ENCODE peak calls at places on chromosome 20, in eight cellular contexts. One of them, this sample, is unnamed.

GRCh38 chr20:50144362-50144761 is 9.2 kb downstream of the PEDS1 start:
- DNase-seq in IMR-90: peak
- DNase-seq in NB4: peak
- DNase-seq in ovary: peak
- DNase-seq in tibial nerve: peak
- DNase-seq in H54: peak
- DNase-seq in right lobe of liver: peak
- DNase-seq in stomach: peak
- DNase-seq in this sample: peak

GRCh38 chr20:2114990-2115681 is 13.5 kb downstream of the STK35 start:
- DNase-seq in IMR-90: peak
- DNase-seq in NB4: no peak
- DNase-seq in ovary: peak
- DNase-seq in tibial nerve: no peak
- DNase-seq in H54: no peak
- DNase-seq in right lobe of liver: no peak
- DNase-seq in stomach: no peak
- DNase-seq in this sample: no peak

GRCh38 chr20:35561671-35562070 is 19.8 kb downstream of the ERGIC3 start:
- DNase-seq in IMR-90: no peak
- DNase-seq in NB4: no peak
- DNase-seq in ovary: no peak
- DNase-seq in tibial nerve: no peak
- DNase-seq in H54: no peak
- DNase-seq in right lobe of liver: no peak
- DNase-seq in stomach: no peak
- DNase-seq in this sample: no peak

GRCh38 chr20:3074812-3075211 is 3.4 kb downstream of the OXT start:
- DNase-seq in IMR-90: no peak
- DNase-seq in NB4: no peak
- DNase-seq in ovary: no peak
- DNase-seq in tibial nerve: no peak
- DNase-seq in H54: no peak
- DNase-seq in right lobe of liver: no peak
- DNase-seq in stomach: no peak
- DNase-seq in this sample: no peak

GRCh38 chr20:53608456-53609413 is 15.1 kb upstream of the ZNF217 start:
- DNase-seq in IMR-90: no peak
- DNase-seq in NB4: peak
- DNase-seq in ovary: peak
- DNase-seq in tibial nerve: no peak
- DNase-seq in H54: no peak
- DNase-seq in right lobe of liver: no peak
- DNase-seq in stomach: peak
- DNase-seq in this sample: no peak

GRCh38 chr20:63232235-63233060 is 3.3 kb upstream of the BIRC7 start:
- DNase-seq in IMR-90: peak
- DNase-seq in NB4: no peak
- DNase-seq in ovary: no peak
- DNase-seq in tibial nerve: no peak
- DNase-seq in H54: peak
- DNase-seq in right lobe of liver: no peak
- DNase-seq in stomach: no peak
- DNase-seq in this sample: peak

GRCh38 chr20:62805711-62806382 is 1.2 kb downstream of the OGFR start:
- DNase-seq in IMR-90: no peak
- DNase-seq in NB4: peak
- DNase-seq in ovary: peak
- DNase-seq in tibial nerve: no peak
- DNase-seq in H54: no peak
- DNase-seq in right lobe of liver: peak
- DNase-seq in stomach: no peak
- DNase-seq in this sample: no peak

GRCh38 chr20:22842793-22843192 is 192.3 kb upstream of the SSTR4 start:
- DNase-seq in IMR-90: no peak
- DNase-seq in NB4: no peak
- DNase-seq in ovary: no peak
- DNase-seq in tibial nerve: no peak
- DNase-seq in H54: no peak
- DNase-seq in right lobe of liver: no peak
- DNase-seq in stomach: no peak
- DNase-seq in this sample: no peak

GRCh38 chr20:8930691-8931090 is 138.2 kb upstream of the PLCB4 start:
- DNase-seq in IMR-90: peak
- DNase-seq in NB4: no peak
- DNase-seq in ovary: no peak
- DNase-seq in tibial nerve: no peak
- DNase-seq in H54: no peak
- DNase-seq in right lobe of liver: no peak
- DNase-seq in stomach: no peak
- DNase-seq in this sample: no peak

GRCh38 chr20:32497589-32498224 is 87.4 kb downstream of the NOL4L start:
- DNase-seq in IMR-90: no peak
- DNase-seq in NB4: no peak
- DNase-seq in ovary: no peak
- DNase-seq in tibial nerve: no peak
- DNase-seq in H54: no peak
- DNase-seq in right lobe of liver: no peak
- DNase-seq in stomach: no peak
- DNase-seq in this sample: peak

DNA sequence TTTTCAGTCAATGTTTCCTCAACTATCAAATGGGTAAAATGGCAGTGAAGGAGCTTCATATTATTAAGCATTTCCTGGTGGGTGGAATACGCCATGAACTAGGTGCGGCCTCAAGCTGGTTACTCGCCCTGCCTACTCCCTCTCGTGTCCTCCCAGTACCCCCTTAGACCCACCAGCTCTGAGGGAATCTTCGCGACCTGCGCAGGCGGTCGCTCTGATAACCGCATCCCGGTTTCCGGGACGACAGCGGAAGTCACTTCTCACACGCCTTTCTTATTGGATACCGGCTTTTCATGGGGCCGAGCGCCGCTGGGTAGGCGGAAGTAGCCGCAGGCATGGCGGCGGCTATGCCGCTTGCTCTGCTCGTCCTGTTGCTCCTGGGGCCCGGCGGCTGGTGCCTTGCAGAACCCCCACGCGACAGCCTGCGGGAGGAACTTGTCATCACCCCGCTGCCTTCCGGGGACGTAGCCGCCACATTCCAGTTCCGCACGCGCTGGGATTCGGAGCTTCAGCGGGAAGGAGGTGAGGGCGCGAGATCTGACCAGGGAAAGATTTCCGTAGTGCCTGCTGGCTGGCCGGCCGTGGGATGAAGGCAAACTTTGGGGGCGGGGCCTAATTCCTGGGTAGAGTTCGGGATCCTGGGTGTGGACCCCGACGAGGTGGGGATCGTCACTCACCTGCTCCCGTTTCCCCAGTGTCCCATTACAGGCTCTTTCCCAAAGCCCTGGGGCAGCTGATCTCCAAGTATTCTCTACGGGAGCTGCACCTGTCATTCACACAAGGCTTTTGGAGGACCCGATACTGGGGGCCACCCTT is at the start of gene PIGT:
- DNase-seq in IMR-90: peak
- DNase-seq in NB4: peak
- DNase-seq in ovary: peak
- DNase-seq in tibial nerve: peak
- DNase-seq in H54: peak
- DNase-seq in right lobe of liver: peak
- DNase-seq in stomach: peak
- DNase-seq in this sample: peak
- TF ChIP-seq POLR2A in IMR-90: peak
- TF ChIP-seq POLR2A in NB4: peak
- TF ChIP-seq POLR2A in ovary: peak
- TF ChIP-seq POLR2A in tibial nerve: peak
- TF ChIP-seq POLR2A in H54: peak
- TF ChIP-seq POLR2A in right lobe of liver: peak
- TF ChIP-seq POLR2A in stomach: peak
- TF ChIP-seq POLR2A in this sample: peak

DNA sequence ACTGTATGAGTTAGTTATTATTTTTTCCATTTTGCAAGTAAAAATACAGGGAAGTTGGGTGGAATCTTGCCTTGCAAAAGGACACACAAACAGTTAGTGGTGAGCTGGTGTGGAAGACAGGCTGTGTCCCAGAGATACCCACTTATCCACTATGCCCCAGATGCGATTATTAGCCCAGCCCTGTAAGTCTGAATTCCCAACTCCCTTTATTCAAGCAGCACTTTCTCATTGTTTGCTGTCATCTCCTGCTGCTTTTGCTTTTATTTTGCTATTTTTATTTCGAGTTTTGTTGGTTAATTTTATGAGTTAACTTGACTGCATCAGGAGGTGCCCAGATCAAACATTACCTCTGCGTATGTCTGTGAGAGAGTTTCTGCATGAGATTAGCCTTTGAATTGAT is 239.4 kb downstream of the DOK5 start:
- DNase-seq in IMR-90: no peak
- DNase-seq in NB4: no peak
- DNase-seq in ovary: no peak
- DNase-seq in tibial nerve: no peak
- DNase-seq in H54: no peak
- DNase-seq in right lobe of liver: no peak
- DNase-seq in stomach: no peak
- DNase-seq in this sample: no peak
- TF ChIP-seq POLR2A in IMR-90: no peak
- TF ChIP-seq POLR2A in NB4: no peak
- TF ChIP-seq POLR2A in ovary: no peak
- TF ChIP-seq POLR2A in tibial nerve: no peak
- TF ChIP-seq POLR2A in H54: no peak
- TF ChIP-seq POLR2A in right lobe of liver: no peak
- TF ChIP-seq POLR2A in stomach: no peak
- TF ChIP-seq POLR2A in this sample: no peak

GRCh38 chr20:43463864-43464785 is 6.4 kb downstream of the SRSF6 start:
- DNase-seq in IMR-90: no peak
- DNase-seq in NB4: no peak
- DNase-seq in ovary: no peak
- DNase-seq in tibial nerve: no peak
- DNase-seq in H54: no peak
- DNase-seq in right lobe of liver: no peak
- DNase-seq in stomach: no peak
- DNase-seq in this sample: no peak
- TF ChIP-seq POLR2A in IMR-90: peak
- TF ChIP-seq POLR2A in NB4: no peak
- TF ChIP-seq POLR2A in ovary: no peak
- TF ChIP-seq POLR2A in tibial nerve: no peak
- TF ChIP-seq POLR2A in H54: no peak
- TF ChIP-seq POLR2A in right lobe of liver: no peak
- TF ChIP-seq POLR2A in stomach: no peak
- TF ChIP-seq POLR2A in this sample: no peak

DNA sequence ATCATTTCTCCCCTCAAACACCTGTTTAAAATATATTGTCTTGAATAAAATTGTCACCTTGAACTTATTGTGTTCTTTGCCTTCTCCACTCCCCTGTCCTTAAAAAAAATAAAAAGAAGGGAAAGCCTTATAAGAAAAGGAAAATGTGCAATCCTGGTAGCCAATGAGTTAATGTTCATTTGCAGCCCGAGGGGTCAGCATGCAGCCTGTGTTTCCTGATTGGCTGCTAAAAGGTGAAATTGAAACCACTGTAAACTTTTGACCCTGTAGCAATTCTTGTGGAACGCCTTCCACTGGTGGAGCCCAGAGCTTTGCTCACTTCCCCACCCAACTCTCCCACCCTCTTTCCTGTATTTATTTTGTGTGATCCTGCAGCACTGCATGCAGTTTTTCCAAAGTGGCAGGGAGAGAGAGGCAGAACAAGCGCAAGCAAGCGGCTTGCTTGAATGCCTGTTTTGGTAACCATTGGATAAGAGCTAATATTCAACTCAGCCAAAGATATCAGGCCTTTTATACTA is 74.9 kb downstream of the NCOA3 start:
- DNase-seq in IMR-90: peak
- DNase-seq in NB4: peak
- DNase-seq in ovary: peak
- DNase-seq in tibial nerve: no peak
- DNase-seq in H54: peak
- DNase-seq in right lobe of liver: peak
- DNase-seq in stomach: peak
- DNase-seq in this sample: peak
- TF ChIP-seq POLR2A in IMR-90: no peak
- TF ChIP-seq POLR2A in NB4: no peak
- TF ChIP-seq POLR2A in ovary: no peak
- TF ChIP-seq POLR2A in tibial nerve: no peak
- TF ChIP-seq POLR2A in H54: no peak
- TF ChIP-seq POLR2A in right lobe of liver: peak
- TF ChIP-seq POLR2A in stomach: no peak
- TF ChIP-seq POLR2A in this sample: peak

This sample was measured in endothelial cell of umbilical vein.